ENCODE peak calls at places on chromosome 16, in eight cellular contexts. One of them, this sample, is unnamed. For H3K4me1, the result is how much of the 10 kb centered on the place peaks cover.

GRCh38 chr16:29804455-29805231 is 1.7 kb upstream of the MAZ start:
- DNase-seq in adrenal gland: peak
- DNase-seq in heart left ventricle: peak
- DNase-seq in pancreas: peak
- DNase-seq in ovary: peak
- DNase-seq in stomach: peak
- DNase-seq in left ventricle myocardium inferior: peak
- DNase-seq in fibroblast of lung: no peak
- DNase-seq in this sample: no peak

GRCh38 chr16:3065069-3065741 is at the start of gene IL32:
- DNase-seq in heart left ventricle: peak
- DNase-seq in fibroblast of lung: peak
- DNase-seq in pancreas: peak
- DNase-seq in stomach: peak
- DNase-seq in adrenal gland: peak
- DNase-seq in left ventricle myocardium inferior: peak
- DNase-seq in ovary: peak
- DNase-seq in this sample: peak

GRCh38 chr16:58020628-58021521 is 4.7 kb upstream of the MMP15 start:
- DNase-seq in heart left ventricle: no peak
- DNase-seq in adrenal gland: peak
- DNase-seq in stomach: peak
- DNase-seq in ovary: peak
- DNase-seq in fibroblast of lung: no peak
- DNase-seq in left ventricle myocardium inferior: peak
- DNase-seq in pancreas: peak
- DNase-seq in this sample: peak

GRCh38 chr16:73032548-73033270 is 15.2 kb downstream of the ZFHX3 start:
- DNase-seq in stomach: no peak
- DNase-seq in ovary: no peak
- DNase-seq in heart left ventricle: no peak
- DNase-seq in fibroblast of lung: no peak
- DNase-seq in left ventricle myocardium inferior: no peak
- DNase-seq in pancreas: no peak
- DNase-seq in adrenal gland: no peak
- DNase-seq in this sample: peak

GRCh38 chr16:81901483-81901882 is 109.8 kb downstream of the SDR42E1 start:
- DNase-seq in heart left ventricle: no peak
- DNase-seq in adrenal gland: no peak
- DNase-seq in stomach: peak
- DNase-seq in fibroblast of lung: no peak
- DNase-seq in pancreas: no peak
- DNase-seq in left ventricle myocardium inferior: no peak
- DNase-seq in ovary: no peak
- DNase-seq in this sample: no peak

GRCh38 chr16:8951447-8952280 is 12.0 kb downstream of the USP7 start:
- DNase-seq in heart left ventricle: no peak
- DNase-seq in pancreas: no peak
- DNase-seq in adrenal gland: no peak
- DNase-seq in stomach: no peak
- DNase-seq in ovary: no peak
- DNase-seq in fibroblast of lung: no peak
- DNase-seq in left ventricle myocardium inferior: no peak
- DNase-seq in this sample: no peak

GRCh38 chr16:35751191-35751941 is 2292.0 kb downstream of the TP53TG3F start:
- DNase-seq in ovary: no peak
- DNase-seq in stomach: no peak
- DNase-seq in adrenal gland: no peak
- DNase-seq in left ventricle myocardium inferior: no peak
- DNase-seq in heart left ventricle: no peak
- DNase-seq in pancreas: no peak
- DNase-seq in fibroblast of lung: no peak
- DNase-seq in this sample: no peak

GRCh38 chr16:24045641-24046040 is 209.9 kb downstream of the PRKCB start:
- DNase-seq in pancreas: no peak
- DNase-seq in adrenal gland: no peak
- DNase-seq in ovary: no peak
- DNase-seq in left ventricle myocardium inferior: no peak
- DNase-seq in fibroblast of lung: no peak
- DNase-seq in heart left ventricle: no peak
- DNase-seq in stomach: no peak
- DNase-seq in this sample: no peak

GRCh38 chr16:4513086-4513860 is 25.3 kb downstream of the CDIP1 start:
- DNase-seq in ovary: no peak
- DNase-seq in stomach: no peak
- DNase-seq in adrenal gland: no peak
- DNase-seq in fibroblast of lung: no peak
- DNase-seq in left ventricle myocardium inferior: peak
- DNase-seq in pancreas: no peak
- DNase-seq in heart left ventricle: no peak
- DNase-seq in this sample: no peak

GRCh38 chr16:5005916-5006315 is 27.8 kb downstream of the NAGPA start:
- DNase-seq in stomach: no peak
- DNase-seq in fibroblast of lung: no peak
- DNase-seq in heart left ventricle: no peak
- DNase-seq in ovary: no peak
- DNase-seq in pancreas: no peak
- DNase-seq in adrenal gland: no peak
- DNase-seq in left ventricle myocardium inferior: no peak
- DNase-seq in this sample: no peak

GRCh38 chr16:64730261-64730660 is 391.6 kb downstream of the CDH11 start:
- DNase-seq in fibroblast of lung: peak
- DNase-seq in heart left ventricle: no peak
- DNase-seq in stomach: no peak
- DNase-seq in left ventricle myocardium inferior: no peak
- DNase-seq in pancreas: no peak
- DNase-seq in adrenal gland: no peak
- DNase-seq in ovary: no peak
- DNase-seq in this sample: no peak

GRCh38 chr16:49766280-49766679 is 89.6 kb downstream of the ZNF423 start:
- DNase-seq in fibroblast of lung: no peak
- DNase-seq in heart left ventricle: no peak
- DNase-seq in stomach: no peak
- DNase-seq in adrenal gland: no peak
- DNase-seq in left ventricle myocardium inferior: no peak
- DNase-seq in pancreas: no peak
- DNase-seq in ovary: no peak
- DNase-seq in this sample: peak

GRCh38 chr16:15607700-15608396 is 35.1 kb downstream of the MARF1 start:
- DNase-seq in ovary: no peak
- DNase-seq in fibroblast of lung: peak
- DNase-seq in heart left ventricle: peak
- DNase-seq in stomach: no peak
- DNase-seq in adrenal gland: peak
- DNase-seq in pancreas: no peak
- DNase-seq in left ventricle myocardium inferior: peak
- DNase-seq in this sample: peak

GRCh38 chr16:49503242-49504022 is 129.8 kb downstream of the C16orf78 start:
- DNase-seq in left ventricle myocardium inferior: no peak
- DNase-seq in ovary: no peak
- DNase-seq in adrenal gland: no peak
- DNase-seq in pancreas: no peak
- DNase-seq in stomach: no peak
- DNase-seq in heart left ventricle: no peak
- DNase-seq in fibroblast of lung: no peak
- DNase-seq in this sample: no peak

GRCh38 chr16:5175263-5175662 is 77.7 kb upstream of the EEF2KMT start:
- DNase-seq in fibroblast of lung: no peak
- DNase-seq in adrenal gland: no peak
- DNase-seq in ovary: no peak
- DNase-seq in pancreas: no peak
- DNase-seq in left ventricle myocardium inferior: no peak
- DNase-seq in heart left ventricle: no peak
- DNase-seq in stomach: no peak
- DNase-seq in this sample: no peak

GRCh38 chr16:79008036-79008868 is 592.3 kb downstream of the MAF start:
- DNase-seq in stomach: no peak
- DNase-seq in adrenal gland: no peak
- DNase-seq in fibroblast of lung: no peak
- DNase-seq in ovary: no peak
- DNase-seq in pancreas: no peak
- DNase-seq in heart left ventricle: no peak
- DNase-seq in left ventricle myocardium inferior: no peak
- DNase-seq in this sample: no peak

GRCh38 chr16:79334127-79334526 is 266.4 kb downstream of the MAF start:
- DNase-seq in heart left ventricle: no peak
- DNase-seq in left ventricle myocardium inferior: no peak
- DNase-seq in adrenal gland: no peak
- DNase-seq in stomach: no peak
- DNase-seq in fibroblast of lung: no peak
- DNase-seq in ovary: no peak
- DNase-seq in pancreas: no peak
- DNase-seq in this sample: peak

GRCh38 chr16:12089492-12090161 is 113.1 kb downstream of the SNX29 start:
- DNase-seq in adrenal gland: peak
- DNase-seq in pancreas: no peak
- DNase-seq in heart left ventricle: no peak
- DNase-seq in stomach: peak
- DNase-seq in fibroblast of lung: peak
- DNase-seq in ovary: peak
- DNase-seq in left ventricle myocardium inferior: peak
- DNase-seq in this sample: peak

GRCh38 chr16:84595052-84595481 is 22.8 kb downstream of the COTL1 start:
- DNase-seq in fibroblast of lung: no peak
- DNase-seq in left ventricle myocardium inferior: no peak
- DNase-seq in ovary: no peak
- DNase-seq in pancreas: peak
- DNase-seq in adrenal gland: no peak
- DNase-seq in stomach: peak
- DNase-seq in heart left ventricle: no peak
- DNase-seq in this sample: no peak
- H3K27ac ChIP-seq in fibroblast of lung: no peak
- H3K27ac ChIP-seq in left ventricle myocardium inferior: no peak
- H3K27ac ChIP-seq in ovary: no peak
- H3K27ac ChIP-seq in pancreas: no peak
- H3K27ac ChIP-seq in adrenal gland: peak
- H3K27ac ChIP-seq in stomach: peak
- H3K27ac ChIP-seq in heart left ventricle: no peak
- H3K27ac ChIP-seq in this sample: no peak

GRCh38 chr16:71540-72341 is 690 bp downstream of the RHBDF1 start:
- DNase-seq in adrenal gland: no peak
- DNase-seq in ovary: peak
- DNase-seq in left ventricle myocardium inferior: peak
- DNase-seq in stomach: peak
- DNase-seq in heart left ventricle: peak
- DNase-seq in pancreas: peak
- DNase-seq in fibroblast of lung: peak
- DNase-seq in this sample: peak
- H3K4me1 ChIP-seq in adrenal gland: under half
- H3K4me1 ChIP-seq in ovary: under half
- H3K4me1 ChIP-seq in left ventricle myocardium inferior: half or more
- H3K4me1 ChIP-seq in stomach: half or more
- H3K4me1 ChIP-seq in heart left ventricle: half or more
- H3K4me1 ChIP-seq in pancreas: under half
- H3K4me1 ChIP-seq in fibroblast of lung: half or more
- H3K4me1 ChIP-seq in this sample: under half

DNA sequence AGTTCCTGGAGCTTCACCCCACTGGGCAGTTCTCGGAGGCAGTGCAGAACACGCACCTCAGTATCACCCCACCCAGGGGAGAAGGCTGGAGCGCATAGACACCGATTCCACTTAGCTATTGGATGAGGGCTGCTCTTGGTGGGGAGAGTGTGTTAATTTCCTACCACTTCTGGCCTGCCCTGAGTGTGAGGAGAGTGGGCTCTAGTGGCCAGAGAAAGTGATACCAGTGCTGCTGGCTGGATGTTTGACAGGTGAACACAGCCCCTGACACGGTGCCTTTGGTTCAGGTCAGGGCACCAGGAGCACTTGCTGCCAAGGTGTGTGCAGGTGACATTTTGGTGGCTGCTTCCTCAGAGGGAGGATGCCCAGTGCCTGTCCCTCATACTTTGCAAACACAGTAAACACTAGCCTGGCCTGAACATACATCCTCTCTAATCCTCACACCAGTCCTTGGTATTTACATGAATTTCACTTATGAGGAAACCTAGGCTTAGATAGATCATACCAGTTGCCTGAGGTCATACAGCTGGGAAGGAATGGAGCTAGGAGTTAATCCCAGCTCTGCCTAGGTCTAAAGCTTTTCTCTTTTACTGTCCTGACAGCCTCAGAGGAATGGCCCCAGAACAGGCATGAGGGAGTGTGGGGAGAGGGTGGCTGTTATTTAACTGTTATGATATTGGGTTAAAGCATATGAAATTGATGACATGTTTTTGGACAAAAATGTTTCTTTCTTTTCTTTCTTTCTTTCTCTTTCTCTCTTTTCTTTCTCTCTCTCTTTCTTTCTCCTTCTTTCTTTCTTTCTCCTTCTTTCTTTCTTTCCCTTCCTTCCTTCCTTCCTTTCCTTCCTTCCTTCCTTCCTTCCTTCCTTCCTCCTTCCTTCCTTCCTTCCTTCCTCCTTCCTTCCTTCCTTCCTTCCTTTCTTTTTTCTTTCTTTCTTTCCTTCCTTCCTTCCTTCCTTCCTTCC is 21.0 kb upstream of the ITGAX start:
- DNase-seq in adrenal gland: no peak
- DNase-seq in left ventricle myocardium inferior: no peak
- DNase-seq in heart left ventricle: no peak
- DNase-seq in ovary: no peak
- DNase-seq in fibroblast of lung: no peak
- DNase-seq in stomach: no peak
- DNase-seq in pancreas: no peak
- DNase-seq in this sample: peak
- TF ChIP-seq CTCF in adrenal gland: peak
- TF ChIP-seq CTCF in left ventricle myocardium inferior: peak
- TF ChIP-seq CTCF in heart left ventricle: peak
- TF ChIP-seq CTCF in ovary: peak
- TF ChIP-seq CTCF in fibroblast of lung: peak
- TF ChIP-seq CTCF in stomach: no peak
- TF ChIP-seq CTCF in pancreas: no peak
- TF ChIP-seq CTCF in this sample: peak

GRCh38 chr16:853306-853705 is 52.8 kb upstream of the GNG13 start:
- DNase-seq in pancreas: no peak
- DNase-seq in fibroblast of lung: no peak
- DNase-seq in adrenal gland: no peak
- DNase-seq in ovary: no peak
- DNase-seq in stomach: no peak
- DNase-seq in left ventricle myocardium inferior: no peak
- DNase-seq in heart left ventricle: no peak
- DNase-seq in this sample: no peak

GRCh38 chr16:855471-855870 is 54.9 kb upstream of the GNG13 start:
- DNase-seq in fibroblast of lung: no peak
- DNase-seq in left ventricle myocardium inferior: no peak
- DNase-seq in stomach: no peak
- DNase-seq in heart left ventricle: no peak
- DNase-seq in adrenal gland: no peak
- DNase-seq in ovary: no peak
- DNase-seq in pancreas: no peak
- DNase-seq in this sample: no peak

GRCh38 chr16:852451-853185 is 52.1 kb upstream of the GNG13 start:
- DNase-seq in pancreas: no peak
- DNase-seq in stomach: no peak
- DNase-seq in fibroblast of lung: no peak
- DNase-seq in adrenal gland: no peak
- DNase-seq in heart left ventricle: no peak
- DNase-seq in ovary: no peak
- DNase-seq in left ventricle myocardium inferior: no peak
- DNase-seq in this sample: no peak

GRCh38 chr16:854808-855410 is 54.4 kb upstream of the GNG13 start:
- DNase-seq in left ventricle myocardium inferior: no peak
- DNase-seq in fibroblast of lung: no peak
- DNase-seq in adrenal gland: no peak
- DNase-seq in heart left ventricle: no peak
- DNase-seq in pancreas: no peak
- DNase-seq in ovary: no peak
- DNase-seq in stomach: no peak
- DNase-seq in this sample: no peak

GRCh38 chr16:853981-854807 is 53.7 kb upstream of the GNG13 start:
- DNase-seq in stomach: no peak
- DNase-seq in pancreas: no peak
- DNase-seq in ovary: no peak
- DNase-seq in adrenal gland: no peak
- DNase-seq in heart left ventricle: no peak
- DNase-seq in fibroblast of lung: no peak
- DNase-seq in left ventricle myocardium inferior: no peak
- DNase-seq in this sample: no peak
- H3K27ac ChIP-seq in stomach: no peak
- H3K27ac ChIP-seq in pancreas: no peak
- H3K27ac ChIP-seq in ovary: no peak
- H3K27ac ChIP-seq in adrenal gland: no peak
- H3K27ac ChIP-seq in heart left ventricle: no peak
- H3K27ac ChIP-seq in fibroblast of lung: no peak
- H3K27ac ChIP-seq in left ventricle myocardium inferior: no peak
- H3K27ac ChIP-seq in this sample: no peak

This sample was measured in cardiac muscle cell.